ENCODE peak calls at places on chromosome 1, in five cellular contexts. One of them, this sample, is unnamed.

GRCh38 chr1:69215883-69216282 is 351.8 kb upstream of the LRRC7 start:
- DNase-seq in tibial nerve: no peak
- DNase-seq in endothelial cell: no peak
- DNase-seq in DMS 273 treated with DMSO at 0.1 percent for 48 hours: no peak
- DNase-seq in CD4-positive, alpha-beta memory T cell: no peak
- DNase-seq in this sample: no peak

GRCh38 chr1:1119272-1119890 is 3.5 kb upstream of the C1orf159 start:
- DNase-seq in tibial nerve: no peak
- DNase-seq in endothelial cell: no peak
- DNase-seq in CD4-positive, alpha-beta memory T cell: no peak
- DNase-seq in DMS 273 treated with DMSO at 0.1 percent for 48 hours: no peak
- DNase-seq in this sample: no peak

GRCh38 chr1:68111804-68112436 is 61.5 kb upstream of the DIRAS3 start:
- DNase-seq in endothelial cell: peak
- DNase-seq in tibial nerve: peak
- DNase-seq in CD4-positive, alpha-beta memory T cell: no peak
- DNase-seq in DMS 273 treated with DMSO at 0.1 percent for 48 hours: peak
- DNase-seq in this sample: peak

GRCh38 chr1:100631015-100631521 is 88.5 kb upstream of the VCAM1 start:
- DNase-seq in DMS 273 treated with DMSO at 0.1 percent for 48 hours: no peak
- DNase-seq in tibial nerve: no peak
- DNase-seq in endothelial cell: no peak
- DNase-seq in CD4-positive, alpha-beta memory T cell: no peak
- DNase-seq in this sample: no peak

GRCh38 chr1:194355488-194356106 is 1169.2 kb upstream of the B3GALT2 start:
- DNase-seq in CD4-positive, alpha-beta memory T cell: no peak
- DNase-seq in tibial nerve: no peak
- DNase-seq in endothelial cell: no peak
- DNase-seq in DMS 273 treated with DMSO at 0.1 percent for 48 hours: no peak
- DNase-seq in this sample: no peak

GRCh38 chr1:6014130-6014999 is 22.1 kb upstream of the NPHP4 start:
- DNase-seq in endothelial cell: no peak
- DNase-seq in DMS 273 treated with DMSO at 0.1 percent for 48 hours: no peak
- DNase-seq in CD4-positive, alpha-beta memory T cell: no peak
- DNase-seq in tibial nerve: no peak
- DNase-seq in this sample: no peak

GRCh38 chr1:43671626-43672330 is 21.8 kb downstream of the KDM4A start:
- DNase-seq in CD4-positive, alpha-beta memory T cell: no peak
- DNase-seq in tibial nerve: no peak
- DNase-seq in DMS 273 treated with DMSO at 0.1 percent for 48 hours: no peak
- DNase-seq in endothelial cell: no peak
- DNase-seq in this sample: no peak

GRCh38 chr1:86753700-86754099 is 49.3 kb downstream of the SH3GLB1 start:
- DNase-seq in endothelial cell: no peak
- DNase-seq in tibial nerve: no peak
- DNase-seq in CD4-positive, alpha-beta memory T cell: no peak
- DNase-seq in DMS 273 treated with DMSO at 0.1 percent for 48 hours: no peak
- DNase-seq in this sample: no peak

GRCh38 chr1:236608930-236609726 is 4.8 kb upstream of the HEATR1 start:
- DNase-seq in DMS 273 treated with DMSO at 0.1 percent for 48 hours: peak
- DNase-seq in endothelial cell: peak
- DNase-seq in tibial nerve: no peak
- DNase-seq in CD4-positive, alpha-beta memory T cell: no peak
- DNase-seq in this sample: peak